ENCODE peak calls at places on chromosomes 4 and X, in four cellular contexts. One of them, this sample, is unnamed.
A peak's percentile ranks its signal among the peaks of the same experiment; 100 is the strongest.

GRCh38 chr4:40305329-40306193 is 29.6 kb upstream of the CHRNA9 start:
- DNase-seq in K562: no peak
- DNase-seq in HepG2: no peak
- DNase-seq in GM12878: peak; percentile 100
- DNase-seq in this sample: no peak

GRCh38 chr4:55386073-55386472 is 9.7 kb upstream of the TMEM165 start:
- DNase-seq in K562: peak; percentile 72
- DNase-seq in GM12878: no peak
- DNase-seq in HepG2: peak; percentile 13
- DNase-seq in this sample: peak; percentile 58

GRCh38 chrX:1451676-1452496 is 823 bp downstream of the ASMTL start:
- DNase-seq in K562: no peak
- DNase-seq in GM12878: no peak
- DNase-seq in HepG2: no peak
- DNase-seq in this sample: no peak

GRCh38 chrX:98357146-98357545 is 1473.4 kb downstream of the RPA4 start:
- DNase-seq in HepG2: no peak
- DNase-seq in K562: no peak
- DNase-seq in GM12878: no peak
- DNase-seq in this sample: no peak

GRCh38 chrX:56729152-56729557 is at the start of gene NBDY:
- DNase-seq in HepG2: no peak
- DNase-seq in GM12878: no peak
- DNase-seq in K562: peak; percentile 32
- DNase-seq in this sample: peak; percentile 46

GRCh38 chrX:145099204-145099603 is 148.1 kb upstream of the SPANXN1 start:
- DNase-seq in HepG2: no peak
- DNase-seq in K562: no peak
- DNase-seq in GM12878: no peak
- DNase-seq in this sample: no peak

GRCh38 chrX:40960041-40960440 is 125.2 kb upstream of the USP9X start:
- DNase-seq in HepG2: no peak
- DNase-seq in GM12878: no peak
- DNase-seq in K562: no peak
- DNase-seq in this sample: no peak

GRCh38 chr4:100738388-100739165 is 220.8 kb upstream of the EMCN start:
- DNase-seq in GM12878: no peak
- DNase-seq in K562: no peak
- DNase-seq in HepG2: no peak
- DNase-seq in this sample: no peak

GRCh38 chrX:10146350-10146749 is 10.4 kb upstream of the CLCN4 start:
- DNase-seq in K562: no peak
- DNase-seq in GM12878: no peak
- DNase-seq in HepG2: no peak
- DNase-seq in this sample: no peak

GRCh38 chrX:150363561-150364346 is 637 bp downstream of the MAMLD1 start:
- DNase-seq in GM12878: no peak
- DNase-seq in HepG2: no peak
- DNase-seq in K562: no peak
- DNase-seq in this sample: no peak

GRCh38 chrX:12702509-12703091 is 88.6 kb upstream of the PRPS2 start:
- DNase-seq in K562: peak; percentile 23
- DNase-seq in GM12878: no peak
- DNase-seq in HepG2: peak; percentile 1
- DNase-seq in this sample: peak; percentile 13

GRCh38 chr4:172686021-172686420 is 482.6 kb upstream of the GALNT7 start:
- DNase-seq in HepG2: no peak
- DNase-seq in K562: no peak
- DNase-seq in GM12878: no peak
- DNase-seq in this sample: no peak

GRCh38 chrX:41621236-41621651 is 67.5 kb upstream of the GPR34 start:
- DNase-seq in K562: peak; percentile 74
- DNase-seq in HepG2: no peak
- DNase-seq in GM12878: no peak
- DNase-seq in this sample: peak; percentile 15

GRCh38 chr4:111652986-111653385 is 492.3 kb upstream of the FAM241A start:
- DNase-seq in GM12878: no peak
- DNase-seq in K562: no peak
- DNase-seq in HepG2: no peak
- DNase-seq in this sample: no peak

GRCh38 chr4:38664704-38665401 is 854 bp downstream of the KLF3 start:
- DNase-seq in GM12878: no peak
- DNase-seq in K562: peak; percentile 84
- DNase-seq in HepG2: peak; percentile 52
- DNase-seq in this sample: peak; percentile 20

GRCh38 chr4:13558881-13559280 is 14.6 kb upstream of the NKX3-2 start:
- DNase-seq in GM12878: no peak
- DNase-seq in HepG2: no peak
- DNase-seq in K562: no peak
- DNase-seq in this sample: no peak

GRCh38 chr4:122481766-122482405 is 25.4 kb upstream of the IL2 start:
- DNase-seq in HepG2: no peak
- DNase-seq in GM12878: no peak
- DNase-seq in K562: no peak
- DNase-seq in this sample: no peak

GRCh38 chr4:17418010-17418409 is 93.9 kb downstream of the QDPR start:
- DNase-seq in K562: no peak
- DNase-seq in GM12878: no peak
- DNase-seq in HepG2: no peak
- DNase-seq in this sample: no peak

GRCh38 chr4:20178902-20179576 is 72.7 kb upstream of the SLIT2 start:
- DNase-seq in GM12878: no peak
- DNase-seq in K562: no peak
- DNase-seq in HepG2: no peak
- DNase-seq in this sample: no peak
- TF ChIP-seq FOXK2 in GM12878: no peak
- TF ChIP-seq FOXK2 in K562: no peak
- TF ChIP-seq FOXK2 in HepG2: no peak
- TF ChIP-seq FOXK2 in this sample: no peak

DNA sequence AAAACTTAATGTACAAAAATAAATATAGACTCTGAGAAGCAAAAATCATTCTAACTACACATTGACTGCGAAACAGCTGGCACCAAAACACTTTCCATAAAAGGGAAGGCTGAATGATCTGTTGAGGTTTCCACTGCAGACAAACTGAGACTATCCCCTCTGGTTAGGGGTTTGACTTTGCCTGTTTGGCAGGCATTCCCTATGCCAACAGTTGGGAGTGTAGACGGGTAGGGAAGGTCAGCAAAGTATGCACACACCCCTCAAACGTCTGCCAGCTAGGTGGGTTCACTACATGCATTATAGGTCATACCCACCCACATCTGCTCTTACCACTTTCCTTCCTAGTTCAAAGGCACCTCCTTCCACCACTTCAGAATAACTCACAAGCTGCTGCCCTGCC is 12.6 kb downstream of the CTSO start:
- DNase-seq in K562: no peak
- DNase-seq in HepG2: no peak
- DNase-seq in GM12878: no peak
- DNase-seq in this sample: no peak
- TF ChIP-seq SP1 in K562: no peak
- TF ChIP-seq SP1 in HepG2: no peak
- TF ChIP-seq SP1 in GM12878: no peak
- TF ChIP-seq SP1 in this sample: no peak

GRCh38 chrX:154596290-154596929 is 11.5 kb downstream of the CTAG1A start:
- DNase-seq in HepG2: no peak
- DNase-seq in GM12878: no peak
- DNase-seq in K562: no peak
- DNase-seq in this sample: peak; percentile 4
- TF ChIP-seq FOXK2 in HepG2: no peak
- TF ChIP-seq FOXK2 in GM12878: no peak
- TF ChIP-seq FOXK2 in K562: no peak
- TF ChIP-seq FOXK2 in this sample: no peak

GRCh38 chr4:24887881-24888430 is 24.9 kb downstream of the CCDC149 start:
- DNase-seq in K562: no peak
- DNase-seq in HepG2: no peak
- DNase-seq in GM12878: no peak
- DNase-seq in this sample: no peak
- TF ChIP-seq SP1 in K562: no peak
- TF ChIP-seq SP1 in HepG2: no peak
- TF ChIP-seq SP1 in GM12878: no peak
- TF ChIP-seq SP1 in this sample: no peak

GRCh38 chr4:153004106-153004881 is 68.2 kb downstream of the FHDC1 start:
- DNase-seq in HepG2: no peak
- DNase-seq in GM12878: no peak
- DNase-seq in K562: no peak
- DNase-seq in this sample: no peak

GRCh38 chr4:153000068-153000420 is 63.9 kb downstream of the FHDC1 start:
- DNase-seq in K562: no peak
- DNase-seq in HepG2: no peak
- DNase-seq in GM12878: no peak
- DNase-seq in this sample: no peak

GRCh38 chr4:153002110-153002509 is 66.0 kb downstream of the FHDC1 start:
- DNase-seq in K562: no peak
- DNase-seq in HepG2: no peak
- DNase-seq in GM12878: no peak
- DNase-seq in this sample: no peak

GRCh38 chr4:152999376-153000067 is 63.4 kb downstream of the FHDC1 start:
- DNase-seq in HepG2: no peak
- DNase-seq in K562: no peak
- DNase-seq in GM12878: no peak
- DNase-seq in this sample: no peak

GRCh38 chr4:153001626-153002025 is 65.5 kb downstream of the FHDC1 start:
- DNase-seq in GM12878: no peak
- DNase-seq in HepG2: no peak
- DNase-seq in K562: no peak
- DNase-seq in this sample: no peak
- TF ChIP-seq FOXK2 in GM12878: no peak
- TF ChIP-seq FOXK2 in HepG2: no peak
- TF ChIP-seq FOXK2 in K562: no peak
- TF ChIP-seq FOXK2 in this sample: no peak

GRCh38 chrX:127129510-127129909 is 310.0 kb downstream of the PRR32 start:
- DNase-seq in K562: no peak
- DNase-seq in GM12878: no peak
- DNase-seq in HepG2: no peak
- DNase-seq in this sample: no peak
- TF ChIP-seq SP1 in K562: no peak
- TF ChIP-seq SP1 in GM12878: no peak
- TF ChIP-seq SP1 in HepG2: no peak
- TF ChIP-seq SP1 in this sample: no peak

GRCh38 chr4:179624768-179625181 is 2182.5 kb upstream of the AGA start:
- DNase-seq in HepG2: no peak
- DNase-seq in K562: peak; percentile 1
- DNase-seq in GM12878: no peak
- DNase-seq in this sample: no peak
- TF ChIP-seq FOXK2 in HepG2: no peak
- TF ChIP-seq FOXK2 in K562: no peak
- TF ChIP-seq FOXK2 in GM12878: no peak
- TF ChIP-seq FOXK2 in this sample: no peak

GRCh38 chr4:185222598-185222997 is 13.2 kb downstream of the SNX25 start:
- DNase-seq in HepG2: no peak
- DNase-seq in K562: no peak
- DNase-seq in GM12878: no peak
- DNase-seq in this sample: no peak
- TF ChIP-seq SP1 in HepG2: no peak
- TF ChIP-seq SP1 in K562: no peak
- TF ChIP-seq SP1 in GM12878: no peak
- TF ChIP-seq SP1 in this sample: no peak